ENCODE peak calls at places on chromosome 9, in ten cellular contexts. One of them, this sample, is unnamed.

GRCh38 chr9:115295749-115296148 is 177.8 kb upstream of the TNC start:
- DNase-seq in fibroblast of the aortic adventitia: no peak
- DNase-seq in heart left ventricle: no peak
- DNase-seq in A549: no peak
- DNase-seq in keratinocyte: no peak
- DNase-seq in OCI-LY7: no peak
- DNase-seq in astrocyte of the spinal cord: no peak
- DNase-seq in GM12864: no peak
- DNase-seq in MM.1S: no peak
- DNase-seq in fibroblast of pulmonary artery: no peak
- DNase-seq in this sample: no peak

GRCh38 chr9:93682155-93682968 is 106.0 kb downstream of the PHF2 start:
- DNase-seq in fibroblast of the aortic adventitia: peak
- DNase-seq in heart left ventricle: peak
- DNase-seq in A549: peak
- DNase-seq in keratinocyte: peak
- DNase-seq in OCI-LY7: peak
- DNase-seq in astrocyte of the spinal cord: peak
- DNase-seq in GM12864: no peak
- DNase-seq in MM.1S: peak
- DNase-seq in fibroblast of pulmonary artery: peak
- DNase-seq in this sample: peak

GRCh38 chr9:16884952-16885513 is 14.6 kb upstream of the BNC2 start:
- DNase-seq in fibroblast of the aortic adventitia: peak
- DNase-seq in heart left ventricle: peak
- DNase-seq in A549: no peak
- DNase-seq in keratinocyte: no peak
- DNase-seq in OCI-LY7: no peak
- DNase-seq in astrocyte of the spinal cord: no peak
- DNase-seq in GM12864: no peak
- DNase-seq in MM.1S: peak
- DNase-seq in fibroblast of pulmonary artery: peak
- DNase-seq in this sample: peak

GRCh38 chr9:19630762-19631161 is 158.1 kb downstream of the SLC24A2 start:
- DNase-seq in fibroblast of the aortic adventitia: no peak
- DNase-seq in heart left ventricle: no peak
- DNase-seq in A549: no peak
- DNase-seq in keratinocyte: no peak
- DNase-seq in OCI-LY7: no peak
- DNase-seq in astrocyte of the spinal cord: no peak
- DNase-seq in GM12864: no peak
- DNase-seq in MM.1S: no peak
- DNase-seq in fibroblast of pulmonary artery: no peak
- DNase-seq in this sample: no peak

GRCh38 chr9:38255599-38255998 is 136.9 kb upstream of the ALDH1B1 start:
- DNase-seq in fibroblast of the aortic adventitia: no peak
- DNase-seq in heart left ventricle: no peak
- DNase-seq in A549: no peak
- DNase-seq in keratinocyte: no peak
- DNase-seq in OCI-LY7: no peak
- DNase-seq in astrocyte of the spinal cord: no peak
- DNase-seq in GM12864: no peak
- DNase-seq in MM.1S: no peak
- DNase-seq in fibroblast of pulmonary artery: no peak
- DNase-seq in this sample: no peak

GRCh38 chr9:111949919-111950318 is 53.3 kb downstream of the UGCG start:
- DNase-seq in fibroblast of the aortic adventitia: peak
- DNase-seq in heart left ventricle: no peak
- DNase-seq in A549: no peak
- DNase-seq in keratinocyte: no peak
- DNase-seq in OCI-LY7: no peak
- DNase-seq in astrocyte of the spinal cord: no peak
- DNase-seq in GM12864: no peak
- DNase-seq in MM.1S: no peak
- DNase-seq in fibroblast of pulmonary artery: peak
- DNase-seq in this sample: no peak

GRCh38 chr9:38371495-38371894 is 21.0 kb upstream of the ALDH1B1 start:
- DNase-seq in fibroblast of the aortic adventitia: peak
- DNase-seq in heart left ventricle: no peak
- DNase-seq in A549: peak
- DNase-seq in keratinocyte: no peak
- DNase-seq in OCI-LY7: peak
- DNase-seq in astrocyte of the spinal cord: no peak
- DNase-seq in GM12864: peak
- DNase-seq in MM.1S: peak
- DNase-seq in fibroblast of pulmonary artery: peak
- DNase-seq in this sample: peak

GRCh38 chr9:106846847-106847246 is 16.1 kb upstream of the ZNF462 start:
- DNase-seq in fibroblast of the aortic adventitia: no peak
- DNase-seq in heart left ventricle: no peak
- DNase-seq in A549: no peak
- DNase-seq in keratinocyte: peak
- DNase-seq in OCI-LY7: no peak
- DNase-seq in astrocyte of the spinal cord: peak
- DNase-seq in GM12864: no peak
- DNase-seq in MM.1S: no peak
- DNase-seq in fibroblast of pulmonary artery: peak
- DNase-seq in this sample: peak

GRCh38 chr9:2859776-2860379 is 16.0 kb upstream of the PUM3 start:
- DNase-seq in fibroblast of the aortic adventitia: peak
- DNase-seq in heart left ventricle: peak
- DNase-seq in A549: peak
- DNase-seq in keratinocyte: no peak
- DNase-seq in OCI-LY7: peak
- DNase-seq in astrocyte of the spinal cord: peak
- DNase-seq in GM12864: no peak
- DNase-seq in MM.1S: peak
- DNase-seq in fibroblast of pulmonary artery: peak
- DNase-seq in this sample: peak

GRCh38 chr9:122190597-122191381 is 31.1 kb downstream of the MORN5 start:
- DNase-seq in fibroblast of the aortic adventitia: no peak
- DNase-seq in heart left ventricle: no peak
- DNase-seq in A549: peak
- DNase-seq in keratinocyte: no peak
- DNase-seq in OCI-LY7: no peak
- DNase-seq in astrocyte of the spinal cord: no peak
- DNase-seq in GM12864: no peak
- DNase-seq in MM.1S: no peak
- DNase-seq in fibroblast of pulmonary artery: no peak
- DNase-seq in this sample: no peak

GRCh38 chr9:121692606-121693505 is 41.4 kb downstream of the DAB2IP start:
- DNase-seq in fibroblast of the aortic adventitia: peak
- DNase-seq in heart left ventricle: no peak
- DNase-seq in A549: peak
- DNase-seq in keratinocyte: no peak
- DNase-seq in OCI-LY7: no peak
- DNase-seq in astrocyte of the spinal cord: no peak
- DNase-seq in GM12864: no peak
- DNase-seq in MM.1S: no peak
- DNase-seq in fibroblast of pulmonary artery: peak
- DNase-seq in this sample: no peak

GRCh38 chr9:10055886-10056395 is 556.9 kb downstream of the PTPRD start:
- DNase-seq in fibroblast of the aortic adventitia: no peak
- DNase-seq in heart left ventricle: no peak
- DNase-seq in A549: no peak
- DNase-seq in keratinocyte: no peak
- DNase-seq in OCI-LY7: no peak
- DNase-seq in astrocyte of the spinal cord: no peak
- DNase-seq in GM12864: no peak
- DNase-seq in MM.1S: no peak
- DNase-seq in fibroblast of pulmonary artery: no peak
- DNase-seq in this sample: no peak

GRCh38 chr9:37511006-37511714 is 25.4 kb downstream of the POLR1E start:
- DNase-seq in fibroblast of the aortic adventitia: no peak
- DNase-seq in heart left ventricle: no peak
- DNase-seq in A549: peak
- DNase-seq in keratinocyte: no peak
- DNase-seq in OCI-LY7: peak
- DNase-seq in astrocyte of the spinal cord: no peak
- DNase-seq in GM12864: no peak
- DNase-seq in MM.1S: no peak
- DNase-seq in fibroblast of pulmonary artery: no peak
- DNase-seq in this sample: no peak

GRCh38 chr9:129483467-129484324 is 137.2 kb downstream of the C9orf50 start:
- DNase-seq in fibroblast of the aortic adventitia: peak
- DNase-seq in heart left ventricle: peak
- DNase-seq in A549: peak
- DNase-seq in keratinocyte: no peak
- DNase-seq in OCI-LY7: no peak
- DNase-seq in astrocyte of the spinal cord: peak
- DNase-seq in GM12864: no peak
- DNase-seq in MM.1S: no peak
- DNase-seq in fibroblast of pulmonary artery: peak
- DNase-seq in this sample: peak

GRCh38 chr9:92763721-92764380 is 782 bp downstream of the BICD2 start:
- DNase-seq in fibroblast of the aortic adventitia: no peak
- DNase-seq in heart left ventricle: peak
- DNase-seq in A549: no peak
- DNase-seq in keratinocyte: no peak
- DNase-seq in OCI-LY7: peak
- DNase-seq in astrocyte of the spinal cord: no peak
- DNase-seq in GM12864: no peak
- DNase-seq in MM.1S: peak
- DNase-seq in fibroblast of pulmonary artery: no peak
- DNase-seq in this sample: peak

DNA sequence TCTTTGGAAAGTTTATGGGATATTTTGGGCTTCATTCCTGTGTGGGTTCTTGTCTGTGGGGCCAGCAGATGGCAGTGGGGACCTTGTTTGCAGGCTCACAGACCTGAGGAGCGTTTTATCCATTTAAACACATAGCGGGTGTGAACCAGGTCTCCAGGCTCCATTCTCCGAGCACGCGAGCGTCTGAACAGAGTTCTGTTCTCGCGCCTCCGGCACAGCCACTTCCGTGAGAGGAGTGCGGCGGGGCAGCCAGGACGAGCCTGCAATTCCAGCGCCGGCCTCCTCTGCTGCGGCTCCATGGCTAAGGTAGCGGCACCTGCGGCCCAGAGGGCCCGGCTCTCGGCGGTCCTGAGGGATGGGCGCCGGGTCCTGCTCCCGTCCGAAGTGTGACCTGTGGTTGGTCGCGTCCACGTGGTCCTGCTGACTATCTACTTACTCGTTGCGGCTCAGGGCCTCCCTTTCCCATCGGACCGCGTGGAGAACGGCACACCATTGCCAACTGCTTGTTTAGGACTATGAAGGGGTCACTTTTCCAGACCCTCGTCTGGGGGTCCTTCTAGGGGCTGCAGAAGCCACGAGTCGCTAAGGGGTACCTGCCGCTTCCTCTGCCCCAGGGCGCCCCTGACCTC is 7.3 kb downstream of the NRARP start:
- DNase-seq in fibroblast of the aortic adventitia: peak
- DNase-seq in heart left ventricle: no peak
- DNase-seq in A549: no peak
- DNase-seq in keratinocyte: no peak
- DNase-seq in OCI-LY7: no peak
- DNase-seq in astrocyte of the spinal cord: peak
- DNase-seq in GM12864: no peak
- DNase-seq in MM.1S: no peak
- DNase-seq in fibroblast of pulmonary artery: peak
- DNase-seq in this sample: peak
- TF ChIP-seq CTCF in fibroblast of the aortic adventitia: peak
- TF ChIP-seq CTCF in heart left ventricle: peak
- TF ChIP-seq CTCF in A549: peak
- TF ChIP-seq CTCF in keratinocyte: no peak
- TF ChIP-seq CTCF in OCI-LY7: no peak
- TF ChIP-seq CTCF in astrocyte of the spinal cord: peak
- TF ChIP-seq CTCF in GM12864: peak
- TF ChIP-seq CTCF in MM.1S: no peak
- TF ChIP-seq CTCF in fibroblast of pulmonary artery: peak
- TF ChIP-seq CTCF in this sample: peak

DNA sequence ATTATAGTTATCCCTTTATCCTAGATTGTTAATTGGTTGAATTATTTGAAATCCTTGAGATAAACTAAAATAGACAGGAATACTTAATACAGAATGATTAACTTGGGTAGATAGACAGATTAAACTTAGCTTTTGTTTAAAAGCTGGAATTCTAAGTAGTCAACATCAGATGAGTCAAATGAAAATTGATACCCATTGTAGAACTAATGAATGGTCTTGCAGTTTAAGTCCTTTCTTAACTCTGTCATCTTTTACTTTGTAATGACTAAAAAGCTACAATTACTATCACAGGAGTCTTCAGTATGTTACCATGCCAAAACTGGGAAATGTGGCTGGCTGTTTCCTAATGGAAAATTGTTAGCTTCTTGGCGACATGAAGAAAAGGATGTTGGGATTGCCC is 20.3 kb upstream of the ANXA1 start:
- DNase-seq in fibroblast of the aortic adventitia: no peak
- DNase-seq in heart left ventricle: no peak
- DNase-seq in A549: no peak
- DNase-seq in keratinocyte: no peak
- DNase-seq in OCI-LY7: no peak
- DNase-seq in astrocyte of the spinal cord: no peak
- DNase-seq in GM12864: no peak
- DNase-seq in MM.1S: no peak
- DNase-seq in fibroblast of pulmonary artery: no peak
- DNase-seq in this sample: no peak
- H3K4me3 ChIP-seq in fibroblast of the aortic adventitia: no peak
- H3K4me3 ChIP-seq in heart left ventricle: peak
- H3K4me3 ChIP-seq in A549: no peak
- H3K4me3 ChIP-seq in keratinocyte: no peak
- H3K4me3 ChIP-seq in OCI-LY7: no peak
- H3K4me3 ChIP-seq in astrocyte of the spinal cord: no peak
- H3K4me3 ChIP-seq in GM12864: no peak
- H3K4me3 ChIP-seq in MM.1S: no peak
- H3K4me3 ChIP-seq in fibroblast of pulmonary artery: peak
- H3K4me3 ChIP-seq in this sample: no peak

GRCh38 chr9:120242397-120242796 is 337.6 kb downstream of the CDK5RAP2 start:
- DNase-seq in fibroblast of the aortic adventitia: no peak
- DNase-seq in heart left ventricle: no peak
- DNase-seq in A549: no peak
- DNase-seq in keratinocyte: no peak
- DNase-seq in OCI-LY7: no peak
- DNase-seq in astrocyte of the spinal cord: no peak
- DNase-seq in GM12864: no peak
- DNase-seq in MM.1S: no peak
- DNase-seq in fibroblast of pulmonary artery: no peak
- DNase-seq in this sample: no peak

GRCh38 chr9:120235081-120235480 is 344.9 kb downstream of the CDK5RAP2 start:
- DNase-seq in fibroblast of the aortic adventitia: no peak
- DNase-seq in heart left ventricle: no peak
- DNase-seq in A549: no peak
- DNase-seq in keratinocyte: no peak
- DNase-seq in OCI-LY7: no peak
- DNase-seq in astrocyte of the spinal cord: no peak
- DNase-seq in GM12864: no peak
- DNase-seq in MM.1S: no peak
- DNase-seq in fibroblast of pulmonary artery: no peak
- DNase-seq in this sample: no peak

GRCh38 chr9:120236596-120236995 is 343.4 kb downstream of the CDK5RAP2 start:
- DNase-seq in fibroblast of the aortic adventitia: no peak
- DNase-seq in heart left ventricle: no peak
- DNase-seq in A549: no peak
- DNase-seq in keratinocyte: no peak
- DNase-seq in OCI-LY7: no peak
- DNase-seq in astrocyte of the spinal cord: no peak
- DNase-seq in GM12864: no peak
- DNase-seq in MM.1S: no peak
- DNase-seq in fibroblast of pulmonary artery: no peak
- DNase-seq in this sample: no peak
- TF ChIP-seq CTCF in fibroblast of the aortic adventitia: no peak
- TF ChIP-seq CTCF in heart left ventricle: no peak
- TF ChIP-seq CTCF in A549: no peak
- TF ChIP-seq CTCF in keratinocyte: no peak
- TF ChIP-seq CTCF in OCI-LY7: no peak
- TF ChIP-seq CTCF in astrocyte of the spinal cord: no peak
- TF ChIP-seq CTCF in GM12864: no peak
- TF ChIP-seq CTCF in MM.1S: no peak
- TF ChIP-seq CTCF in fibroblast of pulmonary artery: no peak
- TF ChIP-seq CTCF in this sample: no peak

GRCh38 chr9:128202648-128203023 is 543 bp upstream of the DNM1 start:
- DNase-seq in fibroblast of the aortic adventitia: no peak
- DNase-seq in heart left ventricle: no peak
- DNase-seq in A549: no peak
- DNase-seq in keratinocyte: no peak
- DNase-seq in OCI-LY7: no peak
- DNase-seq in astrocyte of the spinal cord: no peak
- DNase-seq in GM12864: no peak
- DNase-seq in MM.1S: no peak
- DNase-seq in fibroblast of pulmonary artery: no peak
- DNase-seq in this sample: no peak
- H3K4me3 ChIP-seq in fibroblast of the aortic adventitia: no peak
- H3K4me3 ChIP-seq in heart left ventricle: no peak
- H3K4me3 ChIP-seq in A549: peak
- H3K4me3 ChIP-seq in keratinocyte: no peak
- H3K4me3 ChIP-seq in OCI-LY7: no peak
- H3K4me3 ChIP-seq in astrocyte of the spinal cord: no peak
- H3K4me3 ChIP-seq in GM12864: no peak
- H3K4me3 ChIP-seq in MM.1S: no peak
- H3K4me3 ChIP-seq in fibroblast of pulmonary artery: no peak
- H3K4me3 ChIP-seq in this sample: no peak